ENCODE peak calls at places on chromosomes 12 and 14, in eight cellular contexts. One of them, this sample, is unnamed. For H3K4me1, the result is how much of the 10 kb centered on the place peaks cover.

GRCh38 chr14:75499084-75499875 is 23.0 kb upstream of the BATF start:
- DNase-seq in esophagus squamous epithelium: no peak
- DNase-seq in Peyer's patch: no peak
- DNase-seq in heart right ventricle: no peak
- DNase-seq in mucosa of descending colon: no peak
- DNase-seq in psoas muscle: no peak
- DNase-seq in naive thymus-derived CD4-positive, alpha-beta T cell: no peak
- DNase-seq in sigmoid colon: no peak
- DNase-seq in this sample: no peak

GRCh38 chr14:23643533-23644194 is 7.5 kb downstream of the DHRS2 start:
- DNase-seq in heart right ventricle: no peak
- DNase-seq in naive thymus-derived CD4-positive, alpha-beta T cell: no peak
- DNase-seq in Peyer's patch: no peak
- DNase-seq in sigmoid colon: no peak
- DNase-seq in psoas muscle: no peak
- DNase-seq in esophagus squamous epithelium: no peak
- DNase-seq in mucosa of descending colon: no peak
- DNase-seq in this sample: no peak

GRCh38 chr12:95481072-95481471 is 7.1 kb downstream of the METAP2 start:
- DNase-seq in sigmoid colon: no peak
- DNase-seq in heart right ventricle: no peak
- DNase-seq in Peyer's patch: no peak
- DNase-seq in mucosa of descending colon: no peak
- DNase-seq in esophagus squamous epithelium: no peak
- DNase-seq in naive thymus-derived CD4-positive, alpha-beta T cell: no peak
- DNase-seq in psoas muscle: no peak
- DNase-seq in this sample: no peak

GRCh38 chr14:55976619-55977018 is 141.6 kb upstream of the PELI2 start:
- DNase-seq in naive thymus-derived CD4-positive, alpha-beta T cell: no peak
- DNase-seq in Peyer's patch: no peak
- DNase-seq in esophagus squamous epithelium: no peak
- DNase-seq in sigmoid colon: no peak
- DNase-seq in heart right ventricle: no peak
- DNase-seq in psoas muscle: no peak
- DNase-seq in mucosa of descending colon: no peak
- DNase-seq in this sample: no peak

GRCh38 chr12:47274725-47275124 is 195.0 kb upstream of the AMIGO2 start:
- DNase-seq in naive thymus-derived CD4-positive, alpha-beta T cell: no peak
- DNase-seq in mucosa of descending colon: no peak
- DNase-seq in Peyer's patch: no peak
- DNase-seq in psoas muscle: no peak
- DNase-seq in sigmoid colon: no peak
- DNase-seq in heart right ventricle: no peak
- DNase-seq in esophagus squamous epithelium: no peak
- DNase-seq in this sample: no peak

GRCh38 chr14:104227806-104228205 is 89.4 kb downstream of the KIF26A start:
- DNase-seq in psoas muscle: peak
- DNase-seq in sigmoid colon: no peak
- DNase-seq in Peyer's patch: no peak
- DNase-seq in heart right ventricle: no peak
- DNase-seq in mucosa of descending colon: peak
- DNase-seq in naive thymus-derived CD4-positive, alpha-beta T cell: no peak
- DNase-seq in esophagus squamous epithelium: no peak
- DNase-seq in this sample: no peak

GRCh38 chr14:39576258-39576657 is 144.0 kb upstream of the FBXO33 start:
- DNase-seq in Peyer's patch: no peak
- DNase-seq in naive thymus-derived CD4-positive, alpha-beta T cell: no peak
- DNase-seq in sigmoid colon: no peak
- DNase-seq in esophagus squamous epithelium: no peak
- DNase-seq in heart right ventricle: no peak
- DNase-seq in mucosa of descending colon: no peak
- DNase-seq in psoas muscle: no peak
- DNase-seq in this sample: no peak

GRCh38 chr14:61876362-61877049 is 114.3 kb downstream of the SNAPC1 start:
- DNase-seq in Peyer's patch: no peak
- DNase-seq in sigmoid colon: no peak
- DNase-seq in psoas muscle: no peak
- DNase-seq in naive thymus-derived CD4-positive, alpha-beta T cell: no peak
- DNase-seq in esophagus squamous epithelium: no peak
- DNase-seq in mucosa of descending colon: no peak
- DNase-seq in heart right ventricle: no peak
- DNase-seq in this sample: no peak

GRCh38 chr14:31270196-31270772 is 62.7 kb upstream of the HECTD1 start:
- DNase-seq in heart right ventricle: no peak
- DNase-seq in Peyer's patch: peak
- DNase-seq in esophagus squamous epithelium: no peak
- DNase-seq in sigmoid colon: no peak
- DNase-seq in mucosa of descending colon: no peak
- DNase-seq in psoas muscle: no peak
- DNase-seq in naive thymus-derived CD4-positive, alpha-beta T cell: no peak
- DNase-seq in this sample: peak

GRCh38 chr12:2551514-2551913 is 243.3 kb upstream of the FKBP4 start:
- DNase-seq in esophagus squamous epithelium: no peak
- DNase-seq in mucosa of descending colon: no peak
- DNase-seq in Peyer's patch: no peak
- DNase-seq in naive thymus-derived CD4-positive, alpha-beta T cell: no peak
- DNase-seq in sigmoid colon: no peak
- DNase-seq in heart right ventricle: no peak
- DNase-seq in psoas muscle: no peak
- DNase-seq in this sample: no peak

GRCh38 chr12:49984960-49985359 is 12.2 kb downstream of the AQP6 start:
- DNase-seq in Peyer's patch: no peak
- DNase-seq in naive thymus-derived CD4-positive, alpha-beta T cell: no peak
- DNase-seq in sigmoid colon: no peak
- DNase-seq in psoas muscle: no peak
- DNase-seq in mucosa of descending colon: no peak
- DNase-seq in heart right ventricle: no peak
- DNase-seq in esophagus squamous epithelium: no peak
- DNase-seq in this sample: no peak

GRCh38 chr12:15037091-15037723 is 64.4 kb downstream of the PDE6H start:
- DNase-seq in psoas muscle: no peak
- DNase-seq in heart right ventricle: no peak
- DNase-seq in sigmoid colon: no peak
- DNase-seq in naive thymus-derived CD4-positive, alpha-beta T cell: no peak
- DNase-seq in mucosa of descending colon: no peak
- DNase-seq in esophagus squamous epithelium: no peak
- DNase-seq in Peyer's patch: no peak
- DNase-seq in this sample: no peak

GRCh38 chr14:49861923-49862673 is 9.5 kb upstream of the NEMF start:
- DNase-seq in sigmoid colon: peak
- DNase-seq in naive thymus-derived CD4-positive, alpha-beta T cell: peak
- DNase-seq in heart right ventricle: peak
- DNase-seq in mucosa of descending colon: peak
- DNase-seq in psoas muscle: peak
- DNase-seq in Peyer's patch: peak
- DNase-seq in esophagus squamous epithelium: peak
- DNase-seq in this sample: peak

GRCh38 chr12:78177298-78177697 is 346.6 kb downstream of the NAV3 start:
- DNase-seq in psoas muscle: no peak
- DNase-seq in sigmoid colon: no peak
- DNase-seq in esophagus squamous epithelium: no peak
- DNase-seq in heart right ventricle: no peak
- DNase-seq in Peyer's patch: no peak
- DNase-seq in mucosa of descending colon: no peak
- DNase-seq in naive thymus-derived CD4-positive, alpha-beta T cell: no peak
- DNase-seq in this sample: no peak

GRCh38 chr14:75514673-75515630 is 7.3 kb upstream of the BATF start:
- DNase-seq in mucosa of descending colon: peak
- DNase-seq in psoas muscle: no peak
- DNase-seq in heart right ventricle: no peak
- DNase-seq in Peyer's patch: no peak
- DNase-seq in sigmoid colon: no peak
- DNase-seq in naive thymus-derived CD4-positive, alpha-beta T cell: peak
- DNase-seq in esophagus squamous epithelium: no peak
- DNase-seq in this sample: peak

GRCh38 chr14:36767603-36768281 is 106.1 kb downstream of the PAX9 start:
- DNase-seq in heart right ventricle: no peak
- DNase-seq in esophagus squamous epithelium: no peak
- DNase-seq in sigmoid colon: no peak
- DNase-seq in mucosa of descending colon: no peak
- DNase-seq in psoas muscle: no peak
- DNase-seq in naive thymus-derived CD4-positive, alpha-beta T cell: no peak
- DNase-seq in Peyer's patch: no peak
- DNase-seq in this sample: no peak

GRCh38 chr12:122232691-122233090 is 6.8 kb upstream of the DIABLO start:
- DNase-seq in psoas muscle: no peak
- DNase-seq in mucosa of descending colon: no peak
- DNase-seq in sigmoid colon: no peak
- DNase-seq in Peyer's patch: no peak
- DNase-seq in naive thymus-derived CD4-positive, alpha-beta T cell: no peak
- DNase-seq in heart right ventricle: no peak
- DNase-seq in esophagus squamous epithelium: no peak
- DNase-seq in this sample: no peak

GRCh38 chr14:65110525-65110924 is 8.2 kb upstream of the MAX start:
- DNase-seq in heart right ventricle: no peak
- DNase-seq in naive thymus-derived CD4-positive, alpha-beta T cell: no peak
- DNase-seq in psoas muscle: no peak
- DNase-seq in mucosa of descending colon: no peak
- DNase-seq in sigmoid colon: no peak
- DNase-seq in esophagus squamous epithelium: no peak
- DNase-seq in Peyer's patch: no peak
- DNase-seq in this sample: no peak

GRCh38 chr12:12008931-12009611 is 61.7 kb upstream of the BCL2L14 start:
- DNase-seq in sigmoid colon: no peak
- DNase-seq in naive thymus-derived CD4-positive, alpha-beta T cell: peak
- DNase-seq in mucosa of descending colon: peak
- DNase-seq in esophagus squamous epithelium: no peak
- DNase-seq in Peyer's patch: no peak
- DNase-seq in heart right ventricle: no peak
- DNase-seq in psoas muscle: no peak
- DNase-seq in this sample: no peak

GRCh38 chr14:91368681-91369416 is 48.8 kb downstream of the CCDC88C start:
- DNase-seq in psoas muscle: no peak
- DNase-seq in sigmoid colon: no peak
- DNase-seq in mucosa of descending colon: no peak
- DNase-seq in esophagus squamous epithelium: no peak
- DNase-seq in Peyer's patch: no peak
- DNase-seq in heart right ventricle: no peak
- DNase-seq in naive thymus-derived CD4-positive, alpha-beta T cell: no peak
- DNase-seq in this sample: no peak

GRCh38 chr12:52041695-52042123 is 9.5 kb upstream of the NR4A1 start:
- DNase-seq in psoas muscle: no peak
- DNase-seq in mucosa of descending colon: no peak
- DNase-seq in naive thymus-derived CD4-positive, alpha-beta T cell: peak
- DNase-seq in heart right ventricle: no peak
- DNase-seq in esophagus squamous epithelium: no peak
- DNase-seq in sigmoid colon: peak
- DNase-seq in Peyer's patch: no peak
- DNase-seq in this sample: no peak

GRCh38 chr14:70361893-70362292 is 2.4 kb upstream of the COX16 start:
- DNase-seq in naive thymus-derived CD4-positive, alpha-beta T cell: no peak
- DNase-seq in mucosa of descending colon: no peak
- DNase-seq in heart right ventricle: no peak
- DNase-seq in sigmoid colon: no peak
- DNase-seq in esophagus squamous epithelium: no peak
- DNase-seq in Peyer's patch: no peak
- DNase-seq in psoas muscle: no peak
- DNase-seq in this sample: no peak

GRCh38 chr12:120481022-120481767 is 11.6 kb upstream of the SRSF9 start:
- DNase-seq in naive thymus-derived CD4-positive, alpha-beta T cell: no peak
- DNase-seq in mucosa of descending colon: no peak
- DNase-seq in heart right ventricle: no peak
- DNase-seq in Peyer's patch: no peak
- DNase-seq in psoas muscle: no peak
- DNase-seq in sigmoid colon: no peak
- DNase-seq in esophagus squamous epithelium: no peak
- DNase-seq in this sample: no peak

DNA sequence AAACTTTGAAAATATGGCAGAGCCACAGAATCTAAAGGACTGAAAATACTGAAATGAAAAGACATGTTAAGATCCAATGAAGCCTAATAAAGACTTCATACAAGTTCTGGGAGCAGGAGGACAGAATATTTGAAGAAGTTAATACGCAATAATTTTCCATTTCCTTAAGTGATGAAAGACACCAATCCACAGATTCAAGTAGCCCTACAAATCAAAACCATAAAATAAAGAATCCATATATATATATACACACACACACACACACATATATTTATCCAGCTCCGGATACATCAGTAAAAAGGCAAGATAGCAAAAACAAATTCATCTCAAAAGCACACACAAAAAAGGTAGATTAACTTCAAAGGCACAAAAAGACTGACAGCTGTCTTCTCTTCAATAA is 5.7 kb downstream of the NAP1L1 start:
- DNase-seq in heart right ventricle: no peak
- DNase-seq in sigmoid colon: no peak
- DNase-seq in naive thymus-derived CD4-positive, alpha-beta T cell: no peak
- DNase-seq in mucosa of descending colon: no peak
- DNase-seq in Peyer's patch: no peak
- DNase-seq in esophagus squamous epithelium: no peak
- DNase-seq in psoas muscle: no peak
- DNase-seq in this sample: no peak
- H3K4me1 ChIP-seq in heart right ventricle: half or more
- H3K4me1 ChIP-seq in sigmoid colon: under half
- H3K4me1 ChIP-seq in naive thymus-derived CD4-positive, alpha-beta T cell: under half
- H3K4me1 ChIP-seq in mucosa of descending colon: under half
- H3K4me1 ChIP-seq in Peyer's patch: under half
- H3K4me1 ChIP-seq in esophagus squamous epithelium: under half
- H3K4me1 ChIP-seq in psoas muscle: under half
- H3K4me1 ChIP-seq in this sample: under half

GRCh38 chr12:64673490-64674169 is 63.3 kb downstream of the RASSF3 start:
- DNase-seq in mucosa of descending colon: no peak
- DNase-seq in heart right ventricle: no peak
- DNase-seq in Peyer's patch: no peak
- DNase-seq in naive thymus-derived CD4-positive, alpha-beta T cell: no peak
- DNase-seq in sigmoid colon: no peak
- DNase-seq in psoas muscle: no peak
- DNase-seq in esophagus squamous epithelium: no peak
- DNase-seq in this sample: no peak
- H3K4me1 ChIP-seq in mucosa of descending colon: half or more
- H3K4me1 ChIP-seq in heart right ventricle: half or more
- H3K4me1 ChIP-seq in Peyer's patch: under half
- H3K4me1 ChIP-seq in naive thymus-derived CD4-positive, alpha-beta T cell: half or more
- H3K4me1 ChIP-seq in sigmoid colon: half or more
- H3K4me1 ChIP-seq in psoas muscle: under half
- H3K4me1 ChIP-seq in esophagus squamous epithelium: half or more
- H3K4me1 ChIP-seq in this sample: half or more

DNA sequence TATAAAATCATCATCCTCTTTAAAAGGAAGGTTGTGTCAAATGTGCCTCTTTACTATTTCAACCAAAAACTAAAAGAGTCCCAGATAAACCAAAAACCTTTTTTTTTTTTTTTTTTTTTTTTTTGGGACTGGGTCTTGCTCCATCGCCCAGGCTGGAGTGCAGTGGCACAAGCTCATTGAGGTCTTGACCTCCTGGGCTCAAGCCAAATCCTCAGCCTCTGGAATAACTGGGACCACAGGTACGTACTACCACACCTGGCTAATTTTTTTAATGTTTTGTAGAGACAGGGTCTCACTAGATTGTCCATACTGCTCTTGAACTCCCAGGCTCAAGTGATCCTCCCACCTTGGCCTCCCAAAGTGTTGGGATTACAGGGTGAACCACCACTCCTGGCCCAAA is 16.4 kb upstream of the SELPLG start:
- DNase-seq in heart right ventricle: no peak
- DNase-seq in naive thymus-derived CD4-positive, alpha-beta T cell: no peak
- DNase-seq in esophagus squamous epithelium: no peak
- DNase-seq in sigmoid colon: no peak
- DNase-seq in psoas muscle: no peak
- DNase-seq in Peyer's patch: no peak
- DNase-seq in mucosa of descending colon: no peak
- DNase-seq in this sample: no peak
- H3K4me1 ChIP-seq in heart right ventricle: under half
- H3K4me1 ChIP-seq in naive thymus-derived CD4-positive, alpha-beta T cell: under half
- H3K4me1 ChIP-seq in esophagus squamous epithelium: under half
- H3K4me1 ChIP-seq in sigmoid colon: under half
- H3K4me1 ChIP-seq in psoas muscle: under half
- H3K4me1 ChIP-seq in Peyer's patch: under half
- H3K4me1 ChIP-seq in mucosa of descending colon: under half
- H3K4me1 ChIP-seq in this sample: under half

GRCh38 chr12:26800858-26801257 is 32.1 kb downstream of the ITPR2 start:
- DNase-seq in sigmoid colon: no peak
- DNase-seq in Peyer's patch: no peak
- DNase-seq in esophagus squamous epithelium: no peak
- DNase-seq in psoas muscle: no peak
- DNase-seq in mucosa of descending colon: no peak
- DNase-seq in heart right ventricle: no peak
- DNase-seq in naive thymus-derived CD4-positive, alpha-beta T cell: no peak
- DNase-seq in this sample: no peak
- H3K4me1 ChIP-seq in sigmoid colon: under half
- H3K4me1 ChIP-seq in Peyer's patch: under half
- H3K4me1 ChIP-seq in esophagus squamous epithelium: under half
- H3K4me1 ChIP-seq in psoas muscle: under half
- H3K4me1 ChIP-seq in mucosa of descending colon: under half
- H3K4me1 ChIP-seq in heart right ventricle: under half
- H3K4me1 ChIP-seq in naive thymus-derived CD4-positive, alpha-beta T cell: under half
- H3K4me1 ChIP-seq in this sample: under half